ENCODE peak calls at places on chromosomes 1 and 21, in seven cellular contexts. O, Q, Y, Z, L, G and W are unnamed samples.
A peak's percentile ranks its signal among the peaks of the same experiment; 100 is the strongest.

GRCh38 chr1:89974701-89975470 is 20.0 kb upstream of the ZNF326 start:
- DNase-seq in Q (no peak), O (peak; percentile 78), Z (no peak), G (no peak), L (peak; percentile 42), Y (peak; percentile 86), W (peak; percentile 63)

GRCh38 chr1:3872546-3872945 is 15.3 kb downstream of the DFFB start:
- DNase-seq in Y (no peak), Q (no peak), L (no peak), O (no peak), G (no peak), Z (no peak), W (no peak)

GRCh38 chr1:178942285-178943218 is 71.7 kb upstream of the ANGPTL1 start:
- DNase-seq in G (no peak), Q (no peak), Z (peak; percentile 41), L (no peak), Y (peak; percentile 66), O (no peak), W (no peak)

GRCh38 chr1:150874455-150875196 is 1.8 kb downstream of the ARNT start:
- DNase-seq in G (no peak), O (no peak), L (no peak), Q (no peak), Y (no peak), Z (no peak), W (no peak)

GRCh38 chr1:228379666-228380065 is 27.0 kb downstream of the TRIM11 start:
- DNase-seq in Q (no peak), Y (no peak), Z (no peak), L (no peak), G (no peak), O (no peak), W (no peak)

GRCh38 chr1:53327183-53327941 is 508 bp downstream of the LRP8 start:
- DNase-seq in Q (peak; percentile 46), L (peak; percentile 39), G (no peak), Y (peak; percentile 22), Z (no peak), O (peak; percentile 30), W (no peak)

GRCh38 chr21:39658066-39658465 is 45.3 kb downstream of the B3GALT5 start:
- DNase-seq in Q (no peak), L (no peak), Y (no peak), G (no peak), O (no peak), Z (no peak), W (no peak)

GRCh38 chr1:212665241-212666115 is 34.2 kb downstream of the BATF3 start:
- DNase-seq in O (peak; percentile 86), L (peak; percentile 56), G (peak; percentile 50), Q (peak; percentile 89), Y (peak; percentile 66), Z (peak; percentile 83), W (no peak)

GRCh38 chr1:116497660-116498059 is 73.2 kb downstream of the CD58 start:
- DNase-seq in Z (no peak), L (no peak), Q (peak; percentile 26), Y (peak; percentile 83), G (no peak), O (no peak), W (no peak)

GRCh38 chr1:159170639-159171038 is 776 bp upstream of the CADM3 start:
- DNase-seq in Y (no peak), G (no peak), O (no peak), Z (no peak), L (peak; percentile 41), Q (no peak), W (no peak)

GRCh38 chr1:117561551-117561950 is 44.3 kb upstream of the TENT5C start:
- DNase-seq in G (no peak), L (no peak), Q (no peak), Z (no peak), O (no peak), Y (no peak), W (no peak)

GRCh38 chr1:84168783-84169182 is 24.7 kb downstream of the PRKACB start:
- DNase-seq in O (no peak), Q (no peak), L (no peak), G (no peak), Z (no peak), Y (no peak), W (no peak)

GRCh38 chr1:46558141-46558963 is 6.9 kb upstream of the KNCN start:
- DNase-seq in L (no peak), Z (no peak), G (no peak), O (no peak), Y (no peak), Q (no peak), W (no peak)

GRCh38 chr21:25912402-25912746 is 177.6 kb downstream of the GABPA start:
- DNase-seq in Y (no peak), O (no peak), L (no peak), Q (no peak), Z (no peak), G (no peak), W (no peak)

GRCh38 chr1:185441608-185442007 is 124.6 kb upstream of the IVNS1ABP start:
- DNase-seq in G (no peak), L (peak; percentile 90), Z (no peak), Y (peak; percentile 97), O (peak; percentile 79), Q (peak; percentile 38), W (peak; percentile 66)

GRCh38 chr1:172670316-172670715 is 11.4 kb downstream of the FASLG start:
- DNase-seq in Z (no peak), G (no peak), O (no peak), L (no peak), Y (no peak), Q (no peak), W (no peak)

GRCh38 chr21:41407541-41408460 is 18.2 kb upstream of the MX1 start:
- DNase-seq in O (no peak), L (no peak), Q (no peak), Z (no peak), Y (no peak), G (no peak), W (no peak)

GRCh38 chr1:46284597-46285564 is 18.5 kb downstream of the LRRC41 start:
- DNase-seq in Q (peak; percentile 26), O (no peak), G (no peak), Z (no peak), L (no peak), Y (no peak), W (no peak)

GRCh38 chr1:221856188-221857093 is 114.6 kb upstream of the DUSP10 start:
- DNase-seq in Q (no peak), Z (no peak), G (no peak), O (no peak), Y (peak; percentile 73), L (peak; percentile 89), W (no peak)

GRCh38 chr1:104019675-104020049 is 270.0 kb downstream of the AMY1C start:
- DNase-seq in Q (no peak), O (no peak), Y (no peak), Z (no peak), G (no peak), L (no peak), W (no peak)

GRCh38 chr1:1021010-1021845 is 1.3 kb downstream of the AGRN start:
- DNase-seq in Z (peak; percentile 70), G (no peak), Y (peak; percentile 73), Q (peak; percentile 86), O (peak; percentile 44), L (peak; percentile 72), W (no peak)

GRCh38 chr1:240031414-240031813 is 60.3 kb upstream of the FMN2 start:
- DNase-seq in O (no peak), Y (peak; percentile 73), G (no peak), L (no peak), Z (no peak), Q (no peak), W (peak; percentile 55)

GRCh38 chr1:77081834-77082233 is 137.4 kb downstream of the PIGK start:
- DNase-seq in O (no peak), L (no peak), Q (no peak), Z (no peak), Y (no peak), G (no peak), W (no peak)

GRCh38 chr1:245389878-245390277 is 235.1 kb downstream of the KIF26B start:
- DNase-seq in Z (no peak), G (no peak), Q (no peak), O (no peak), Y (no peak), L (no peak), W (no peak)

DNA sequence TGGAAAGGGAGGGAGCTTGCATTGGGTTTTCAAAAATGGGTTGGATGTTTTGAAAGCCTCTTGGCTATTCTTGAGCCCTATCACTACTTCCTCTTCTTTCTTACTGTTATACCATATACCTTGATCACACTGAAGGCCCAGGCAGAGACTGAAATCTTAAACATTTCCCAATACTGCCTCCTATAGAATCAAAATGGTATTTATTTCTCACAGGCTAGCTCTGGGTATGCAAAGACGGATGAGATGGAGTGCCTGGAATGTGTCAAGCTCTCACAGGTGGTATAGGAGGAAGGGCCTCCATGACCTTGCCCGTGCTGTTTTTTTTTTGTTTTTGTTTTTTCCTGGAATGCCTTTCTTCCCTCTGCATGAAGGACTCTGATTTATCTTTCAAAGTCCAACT is 268.4 kb upstream of the USP24 start:
- DNase-seq in O (no peak), Y (no peak), L (no peak), G (no peak), Z (no peak), Q (no peak), W (no peak)
- TF ChIP-seq CTCF in O (no peak), Y (no peak), L (no peak), G (no peak), Z (no peak), Q (no peak), W (no peak)

GRCh38 chr1:155487537-155487936 is 75.1 kb downstream of the ASH1L start:
- DNase-seq in O (no peak), L (no peak), G (no peak), Q (no peak), Z (no peak), Y (no peak), W (no peak)
- H3K36me3 ChIP-seq in O (no peaks in the 10 kb centered on the region), L (no peaks in the 10 kb centered on the region), G (no peaks in the 10 kb centered on the region), Q (no peaks in the 10 kb centered on the region), Z (no peaks in the 10 kb centered on the region), Y (peaks cover 3% of the 10 kb centered on the region), W (no peaks in the 10 kb centered on the region)

GRCh38 chr21:15006594-15007230 is 58.1 kb downstream of the NRIP1 start:
- DNase-seq in Z (no peak), Q (no peak), L (no peak), Y (no peak), G (no peak), O (no peak), W (no peak)
- H3K27me3 ChIP-seq in Z (no peaks in the 10 kb centered on the region), Q (no peaks in the 10 kb centered on the region), L (no peaks in the 10 kb centered on the region), Y (no peaks in the 10 kb centered on the region), G (no peaks in the 10 kb centered on the region), O (no peaks in the 10 kb centered on the region), W (no peaks in the 10 kb centered on the region)

GRCh38 chr1:218250492-218250891 is 34.6 kb upstream of the RRP15 start:
- DNase-seq in L (no peak), Q (no peak), O (no peak), G (no peak), Y (no peak), Z (no peak), W (no peak)
- TF ChIP-seq CTCF in L (no peak), Q (no peak), O (no peak), G (no peak), Y (no peak), Z (no peak), W (peak; percentile 5)